ENCODE peak calls at places on chromosomes 12 and 14, in eight cellular contexts. T, Y, J, D, R, H, L and V are unnamed samples.

GRCh38 chr12:70646850-70647249 is 9.6 kb upstream of the PTPRB start:
- DNase-seq in T (no peak), Y (no peak), J (no peak), D (no peak), R (no peak), H (no peak), L (no peak), V (no peak)

GRCh38 chr12:3455312-3455711 is 35.7 kb upstream of the PRMT8 start:
- DNase-seq in T (no peak), Y (no peak), J (no peak), D (no peak), R (no peak), H (no peak), L (no peak), V (no peak)

GRCh38 chr14:52553002-52553670 is 500 bp downstream of the GPR137C start:
- DNase-seq in T (no peak), Y (peak; percentile 62), J (no peak), D (no peak), R (peak; percentile 35), H (peak; percentile 55), L (peak; percentile 39), V (peak; percentile 24)

GRCh38 chr14:77099425-77100167 is 1.5 kb downstream of the CIPC start:
- DNase-seq in T (no peak), Y (no peak), J (no peak), D (peak; percentile 56), R (no peak), H (no peak), L (no peak), V (peak; percentile 84)

GRCh38 chr12:401235-402126 is at the start of gene CCDC77:
- DNase-seq in T (peak; percentile 78), Y (peak; percentile 92), J (peak; percentile 86), D (peak; percentile 88), R (peak; percentile 93), H (peak; percentile 89), L (peak; percentile 92), V (peak; percentile 92)

GRCh38 chr12:121925361-121925725 is 7.0 kb downstream of the CFAP251 start:
- DNase-seq in T (no peak), Y (no peak), J (no peak), D (no peak), R (no peak), H (no peak), L (no peak), V (no peak)

GRCh38 chr12:78036889-78037288 is 206.2 kb downstream of the NAV3 start:
- DNase-seq in T (no peak), Y (no peak), J (no peak), D (no peak), R (no peak), H (no peak), L (no peak), V (no peak)

GRCh38 chr14:89563503-89563902 is 146.5 kb upstream of the FOXN3 start:
- DNase-seq in T (no peak), Y (no peak), J (no peak), D (no peak), R (no peak), H (no peak), L (no peak), V (no peak)

GRCh38 chr14:72686101-72686500 is 207.8 kb downstream of the DPF3 start:
- DNase-seq in T (no peak), Y (no peak), J (no peak), D (no peak), R (no peak), H (no peak), L (no peak), V (no peak)

GRCh38 chr14:55730602-55731001 is 150.6 kb downstream of the KTN1 start:
- DNase-seq in T (no peak), Y (no peak), J (no peak), D (no peak), R (no peak), H (no peak), L (no peak), V (peak; percentile 27)

GRCh38 chr12:116397148-116397547 is 119.7 kb upstream of the MED13L start:
- DNase-seq in T (no peak), Y (no peak), J (no peak), D (no peak), R (no peak), H (no peak), L (no peak), V (no peak)

GRCh38 chr12:52346596-52346995 is 20.7 kb downstream of the KRT85 start:
- DNase-seq in T (no peak), Y (no peak), J (peak; percentile 16), D (no peak), R (no peak), H (no peak), L (peak; percentile 64), V (peak; percentile 22)

GRCh38 chr12:4379410-4379809 is at the start of gene FGF23:
- DNase-seq in T (no peak), Y (no peak), J (no peak), D (no peak), R (no peak), H (no peak), L (no peak), V (no peak)

DNA sequence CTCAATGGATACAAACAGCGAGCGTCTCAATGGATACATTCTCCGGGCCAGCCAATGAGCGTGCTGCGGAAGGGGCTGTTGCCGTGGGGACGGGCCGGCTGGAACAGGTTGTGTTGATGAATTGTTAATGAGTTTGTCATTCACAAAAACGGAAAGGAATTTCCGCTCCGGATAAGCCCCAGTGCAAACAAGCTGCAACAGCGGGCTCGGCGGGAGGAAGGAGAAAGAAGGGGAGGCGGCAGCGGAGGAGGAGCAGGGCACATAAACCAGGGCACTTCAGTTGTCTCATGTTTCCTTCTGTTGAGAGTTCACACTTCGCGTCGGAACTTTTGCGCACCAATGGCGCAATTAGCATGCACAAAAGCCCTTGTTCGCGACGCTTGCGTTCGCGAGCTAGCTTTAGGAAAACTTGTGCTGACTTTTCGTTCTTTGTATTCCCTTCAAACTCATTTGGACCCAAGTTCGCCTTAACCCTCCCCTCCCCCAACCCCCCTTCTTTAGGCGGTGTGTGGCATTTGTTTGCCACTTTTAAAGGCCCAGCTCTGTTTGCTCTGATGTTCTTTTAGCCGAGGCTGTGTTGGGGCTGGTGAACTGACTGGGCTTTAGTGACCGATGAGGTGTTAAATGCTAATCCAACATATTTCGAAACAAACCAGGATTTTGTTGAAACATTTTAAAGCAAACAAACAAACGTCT is at the start of gene DUSP6:
- DNase-seq in T (peak; percentile 98), Y (no peak), J (no peak), D (peak; percentile 92), R (peak; percentile 97), H (peak; percentile 76), L (peak; percentile 92), V (peak; percentile 97)
- TF ChIP-seq POLR2A in T (peak; percentile 37), Y (no peak), J (no peak), D (peak; percentile 13), R (peak; percentile 86), H (peak; percentile 62), L (peak; percentile 61), V (peak; percentile 91)

DNA sequence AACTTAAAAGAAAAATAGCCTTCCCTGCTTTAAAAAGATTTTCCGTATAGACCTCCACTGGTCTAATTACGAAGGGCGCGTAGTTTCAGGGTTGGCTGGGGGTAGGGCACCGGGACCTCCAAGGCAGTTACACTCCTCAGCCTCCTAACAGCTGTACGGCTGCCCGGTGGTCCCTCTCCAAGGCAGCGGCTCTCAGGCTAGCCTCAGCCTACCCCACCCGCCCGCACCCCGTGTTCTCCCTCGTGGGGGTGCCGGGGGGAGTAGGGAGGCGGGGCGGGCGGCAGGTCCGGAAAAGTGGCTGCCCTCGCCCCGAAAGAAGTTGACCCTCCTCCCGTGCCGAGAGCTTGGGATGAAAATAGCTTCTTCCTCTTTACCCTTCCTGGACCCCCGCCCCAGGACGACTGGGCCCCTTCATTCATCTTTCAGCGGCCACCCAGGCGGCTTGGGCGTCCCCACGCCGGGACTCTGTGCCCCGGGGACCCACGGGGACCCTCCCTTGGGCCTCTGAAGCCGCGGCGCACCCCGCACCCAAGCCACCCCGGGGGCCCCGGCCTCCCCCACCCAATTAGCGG is 991 bp upstream of the RCOR1 start:
- DNase-seq in T (no peak), Y (peak; percentile 62), J (no peak), D (peak; percentile 47), R (peak; percentile 52), H (peak; percentile 69), L (peak; percentile 28), V (peak; percentile 14)
- H3K4me3 ChIP-seq in T (peak overlapping the region; percentile 85), Y (peak overlapping the region; percentile 93), J (peak overlapping the region; percentile 96), D (peak overlapping the region; percentile 86), R (peak overlapping the region; percentile 97), H (peak overlapping the region; percentile 75), L (peak overlapping the region; percentile 86), V (peak overlapping the region; percentile 61)

GRCh38 chr12:113422030-113422900 is at the start of gene SDSL:
- DNase-seq in T (peak; percentile 80), Y (peak; percentile 83), J (peak; percentile 76), D (peak; percentile 56), R (peak; percentile 74), H (peak; percentile 64), L (peak; percentile 73), V (peak; percentile 49)
- TF ChIP-seq POLR2A in T (peak; percentile 67), Y (peak; percentile 90), J (no peak), D (no peak), R (peak; percentile 56), H (no peak), L (no peak), V (peak; percentile 36)

GRCh38 chr12:26936559-26937442 is 980 bp downstream of the INTS13 start:
- DNase-seq in T (no peak), Y (peak; percentile 14), J (no peak), D (no peak), R (no peak), H (no peak), L (no peak), V (no peak)
- H3K4me3 ChIP-seq in T (peak overlapping the region; percentile 94), Y (peak overlapping the region; percentile 84), J (peak overlapping the region; percentile 99), D (peak overlapping the region; percentile 74), R (peak overlapping the region; percentile 88), H (peak overlapping the region; percentile 98), L (peak overlapping the region; percentile 90), V (peak overlapping the region; percentile 79)